ENCODE peak calls at places on chromosomes 6 and 20, in four cellular contexts. E, I, G and J are unnamed samples.

GRCh38 chr6:4084444-4085328 is 5.7 kb upstream of the FAM217A start:
- DNase-seq in E (no peak), I (no peak), G (no peak), J (no peak)

GRCh38 chr6:46258249-46258648 is 87.5 kb upstream of the ENPP5 start:
- DNase-seq in E (no peak), I (no peak), G (no peak), J (no peak)

GRCh38 chr6:100808638-100809275 is 72.4 kb downstream of the ASCC3 start:
- DNase-seq in E (no peak), I (peak), G (peak), J (no peak)

GRCh38 chr6:232896-233640 is 59.2 kb upstream of the DUSP22 start:
- DNase-seq in E (no peak), I (no peak), G (no peak), J (no peak)

GRCh38 chr20:23027721-23028120 is 7.4 kb upstream of the SSTR4 start:
- DNase-seq in E (no peak), I (no peak), G (no peak), J (no peak)

GRCh38 chr6:139262519-139263300 is 29.1 kb downstream of the TXLNB start:
- DNase-seq in E (no peak), I (no peak), G (no peak), J (no peak)

GRCh38 chr6:79946773-79947190 is 571 bp downstream of the ELOVL4 start:
- DNase-seq in E (peak), I (no peak), G (peak), J (no peak)

GRCh38 chr20:8057871-8058270 is 38.3 kb upstream of the TMX4 start:
- DNase-seq in E (no peak), I (no peak), G (no peak), J (no peak)

GRCh38 chr20:56730003-56730402 is 100.9 kb downstream of the TFAP2C start:
- DNase-seq in E (no peak), I (no peak), G (no peak), J (no peak)

GRCh38 chr20:10276886-10277580 is 58.4 kb downstream of the SNAP25 start:
- DNase-seq in E (no peak), I (no peak), G (no peak), J (no peak)

GRCh38 chr6:127841811-127842210 is 59.0 kb downstream of the THEMIS start:
- DNase-seq in E (no peak), I (no peak), G (no peak), J (no peak)

GRCh38 chr6:145651988-145652387 is 83.3 kb downstream of the EPM2A start:
- DNase-seq in E (no peak), I (no peak), G (no peak), J (no peak)

GRCh38 chr6:107185570-107185969 is 70.3 kb upstream of the BEND3 start:
- DNase-seq in E (peak), I (no peak), G (no peak), J (no peak)

GRCh38 chr20:59466107-59466815 is 138.1 kb upstream of the PHACTR3 start:
- DNase-seq in E (no peak), I (no peak), G (no peak), J (no peak)

GRCh38 chr20:44621325-44621724 is 30.2 kb downstream of the ADA start:
- DNase-seq in E (no peak), I (no peak), G (no peak), J (no peak)

GRCh38 chr6:151652338-151652737 is 155.1 kb upstream of the ESR1 start:
- DNase-seq in E (no peak), I (no peak), G (no peak), J (no peak)

GRCh38 chr6:158879180-158879579 is 60.0 kb upstream of the EZR start:
- DNase-seq in E (no peak), I (no peak), G (no peak), J (no peak)

GRCh38 chr20:46058656-46059281 is 29.8 kb downstream of the SLC12A5 start:
- DNase-seq in E (no peak), I (no peak), G (peak), J (no peak)

GRCh38 chr20:58558483-58559367 is 43.5 kb upstream of the APCDD1L start:
- DNase-seq in E (no peak), I (no peak), G (no peak), J (no peak)

GRCh38 chr20:3712279-3712873 is at the start of gene SIGLEC1:
- DNase-seq in E (peak), I (no peak), G (no peak), J (no peak)

GRCh38 chr6:155264704-155265320 is 999 bp downstream of the CLDN20 start:
- DNase-seq in E (no peak), I (no peak), G (peak), J (no peak)

GRCh38 chr6:116352515-116353471 is 18.0 kb upstream of the DSE start:
- DNase-seq in E (no peak), I (no peak), G (peak), J (no peak)

GRCh38 chr6:100202417-100203194 is 208.6 kb upstream of the MCHR2 start:
- DNase-seq in E (no peak), I (peak), G (peak), J (peak)

GRCh38 chr20:41052742-41053419 is 24.3 kb downstream of the TOP1 start:
- DNase-seq in E (no peak), I (no peak), G (peak), J (no peak)

GRCh38 chr6:27149140-27149539 is 98.4 kb upstream of the PRSS16 start:
- DNase-seq in E (no peak), I (no peak), G (no peak), J (no peak)

GRCh38 chr6:28838634-28839442 is 84.9 kb downstream of the TRIM27 start:
- DNase-seq in E (peak), I (no peak), G (peak), J (peak)

GRCh38 chr20:18590163-18590562 is 2.3 kb downstream of the DTD1 start:
- DNase-seq in E (no peak), I (no peak), G (no peak), J (no peak)

GRCh38 chr6:110180228-110181008 is at the start of gene CDC40:
- DNase-seq in E (peak), I (no peak), G (no peak), J (no peak)

GRCh38 chr6:36290668-36291620 is 21.1 kb downstream of the PNPLA1 start:
- DNase-seq in E (no peak), I (no peak), G (peak), J (no peak)

GRCh38 chr6:156976144-156977088 is 199.2 kb downstream of the ARID1B start:
- DNase-seq in E (no peak), I (no peak), G (no peak), J (no peak)

GRCh38 chr20:13840093-13840465 is 55.3 kb downstream of the NDUFAF5 start:
- DNase-seq in E (no peak), I (no peak), G (no peak), J (no peak)

GRCh38 chr6:147390909-147391536 is 117.5 kb upstream of the SAMD5 start:
- DNase-seq in E (peak), I (no peak), G (peak), J (no peak)

GRCh38 chr6:169508452-169508851 is 193.4 kb downstream of the WDR27 start:
- DNase-seq in E (no peak), I (no peak), G (no peak), J (no peak)

GRCh38 chr6:24981385-24981758 is 45.6 kb upstream of the RIPOR2 start:
- DNase-seq in E (no peak), I (no peak), G (no peak), J (no peak)
- H3K4me3 ChIP-seq in E (no peak), I (no peak), G (no peak), J (no peak)

DNA sequence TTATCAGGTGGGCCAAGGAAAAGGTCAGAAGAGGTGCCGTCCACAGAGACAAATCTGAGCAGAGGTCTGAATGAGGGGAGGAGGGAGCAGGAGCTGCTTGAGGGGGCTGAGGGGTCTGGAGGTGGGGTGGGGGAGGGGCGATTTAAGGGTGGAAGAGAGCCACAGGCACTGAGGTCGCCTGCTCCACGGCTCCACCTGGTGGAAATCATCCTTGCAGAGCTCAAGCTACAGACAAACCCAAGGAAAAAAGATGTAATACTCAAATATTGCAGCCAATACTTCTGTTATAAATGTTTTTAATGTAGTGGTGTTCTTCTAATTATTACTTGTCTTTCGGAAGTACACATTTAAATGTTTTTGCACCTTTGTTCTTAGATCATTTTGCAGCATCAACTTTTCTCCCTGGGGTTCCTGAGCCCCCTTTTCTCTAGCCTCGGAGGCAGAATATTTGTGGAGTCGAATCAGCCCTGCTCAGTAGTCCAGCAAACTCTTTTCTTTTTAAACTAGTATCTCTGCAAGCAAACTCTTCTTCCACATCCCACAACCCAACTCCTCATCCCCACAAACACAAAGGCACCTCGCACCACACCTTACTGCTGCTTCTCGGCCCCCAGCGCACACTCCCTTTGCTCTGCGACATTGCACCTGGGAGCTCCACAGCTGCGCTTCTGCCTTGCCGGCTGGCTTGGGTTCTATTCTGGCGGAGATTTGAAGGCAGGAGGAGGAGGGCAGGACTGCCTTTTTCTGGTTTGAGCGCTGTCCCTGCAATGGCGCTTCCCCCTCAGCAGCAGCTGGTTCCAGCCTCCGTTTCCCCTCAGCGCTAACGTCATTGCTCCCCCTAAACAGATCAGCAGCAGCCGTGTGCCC is 51.0 kb upstream of the TFAP2A start:
- DNase-seq in E (no peak), I (no peak), G (peak), J (no peak)
- TF ChIP-seq CTCF in E (peak), I (peak), G (peak), J (peak)

DNA sequence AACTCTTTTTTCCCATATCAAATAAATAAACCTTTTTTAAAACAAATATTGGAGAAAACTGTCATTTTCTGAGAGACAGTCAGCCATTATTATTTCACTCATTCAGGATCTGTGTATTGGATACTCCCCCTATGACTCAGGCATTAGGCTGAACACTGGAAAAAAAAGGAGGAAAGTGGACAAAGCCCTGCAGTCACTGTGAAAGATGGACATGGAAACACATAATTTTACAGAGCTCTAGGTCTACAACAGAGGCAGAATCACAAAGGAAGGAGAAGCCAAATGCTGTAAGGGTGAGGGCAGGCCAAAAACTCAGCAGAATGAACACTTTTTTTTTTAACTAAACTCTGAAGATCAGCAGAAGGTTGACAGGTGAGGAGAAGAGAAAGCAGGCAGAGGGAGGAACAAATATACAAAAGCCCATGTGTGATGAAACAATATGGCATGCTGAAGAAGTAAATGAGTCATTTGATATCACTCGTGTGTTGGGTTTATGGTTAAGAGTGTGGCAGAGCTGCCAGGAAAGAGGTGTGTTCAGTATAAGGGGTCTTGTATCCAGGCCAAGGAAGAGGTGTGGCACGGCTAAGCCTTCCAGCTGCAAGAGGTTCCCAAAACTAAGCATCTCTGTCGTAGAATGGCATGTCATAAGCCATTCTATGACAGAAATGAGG is 39.1 kb downstream of the EPB41L2 start:
- DNase-seq in E (no peak), I (no peak), G (peak), J (peak)
- H3K4me3 ChIP-seq in E (no peak), I (no peak), G (no peak), J (no peak)

GRCh38 chr6:68313911-68314310 is 321.2 kb upstream of the ADGRB3 start:
- DNase-seq in E (no peak), I (no peak), G (peak), J (no peak)
- TF ChIP-seq CTCF in E (no peak), I (peak), G (no peak), J (no peak)

GRCh38 chr6:16136536-16137450 is 7.9 kb downstream of the MYLIP start:
- DNase-seq in E (no peak), I (no peak), G (peak), J (peak)
- H3K4me3 ChIP-seq in E (peak), I (no peak), G (peak), J (no peak)

GRCh38 chr6:104940881-104941693 is 15.8 kb upstream of the LIN28B start:
- DNase-seq in E (peak), I (no peak), G (peak), J (no peak)
- TF ChIP-seq CTCF in E (peak), I (peak), G (peak), J (peak)

DNA sequence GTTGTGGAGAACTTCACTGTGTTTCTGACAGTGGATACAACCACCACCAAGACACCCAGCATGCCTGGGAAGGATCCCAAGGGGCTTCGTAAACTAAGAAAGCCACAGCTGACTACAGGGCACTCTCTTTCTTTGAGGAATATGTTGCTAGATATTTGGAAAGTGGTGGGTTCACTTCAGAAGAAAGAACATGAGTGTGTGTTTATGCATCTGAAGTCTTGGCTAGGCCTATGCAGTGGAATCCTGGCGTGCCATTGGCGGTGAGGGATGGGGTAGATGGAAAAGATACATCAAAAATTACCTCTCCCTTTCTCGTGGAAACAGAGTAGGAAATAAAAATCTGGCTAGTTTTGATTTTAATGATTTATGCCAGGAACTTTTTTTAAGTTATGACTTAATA is 187.7 kb downstream of the PDE7B start:
- DNase-seq in E (no peak), I (no peak), G (no peak), J (no peak)
- H3K4me3 ChIP-seq in E (peak), I (peak), G (peak), J (peak)